ENCODE peak calls at places on chromosomes 4 and X, in five cellular contexts. A is GM13977; N is aorta; J is effector memory CD4-positive, alpha-beta T cell; Y is nephron progenitor cell. C is an unnamed sample.

GRCh38 chrX:97587171-97587570 is 703.5 kb downstream of the RPA4 start:
- DNase-seq in A (no peak), J (no peak), Y (no peak), N (no peak), C (no peak)

GRCh38 chr4:53633608-53634007 is 42.3 kb upstream of the LNX1 start:
- DNase-seq in A (no peak), J (no peak), N (no peak), Y (no peak), C (no peak)

GRCh38 chr4:12712648-12713339 is 771.3 kb downstream of the RAB28 start:
- DNase-seq in A (no peak), N (no peak), J (no peak), Y (no peak), C (no peak)

GRCh38 chrX:149453911-149454820 is 50.9 kb downstream of the IDS start:
- DNase-seq in J (no peak), Y (no peak), A (no peak), N (no peak), C (no peak)

GRCh38 chr4:100076753-100077152 is 113.5 kb downstream of the DDIT4L start:
- DNase-seq in Y (no peak), N (no peak), A (no peak), J (no peak), C (no peak)

GRCh38 chr4:181860157-181860556 is 383.0 kb upstream of the TENM3 start:
- DNase-seq in A (no peak), Y (no peak), J (no peak), N (no peak), C (no peak)

GRCh38 chrX:66863721-66864120 is 224.8 kb upstream of the EDA2R start:
- DNase-seq in J (no peak), A (no peak), N (peak), Y (no peak), C (no peak)

GRCh38 chr4:54587516-54587915 is 70.2 kb upstream of the KIT start:
- DNase-seq in A (no peak), N (no peak), Y (no peak), J (no peak), C (no peak)

GRCh38 chr4:169079942-169080827 is 70.1 kb upstream of the CBR4 start:
- DNase-seq in A (peak), J (no peak), Y (no peak), N (peak), C (peak)

GRCh38 chr4:1406946-1407656 is 859 bp upstream of the NKX1-1 start:
- DNase-seq in N (no peak), J (no peak), Y (no peak), A (peak), C (no peak)

GRCh38 chr4:168076989-168077725 is 15.2 kb upstream of the ANXA10 start:
- DNase-seq in A (peak), J (no peak), N (peak), Y (peak), C (peak)

GRCh38 chr4:102299708-102300107 is 45.6 kb downstream of the SLC39A8 start:
- DNase-seq in J (no peak), A (no peak), Y (peak), N (no peak), C (no peak)

GRCh38 chr4:165838575-165838974 is 34.5 kb upstream of the TLL1 start:
- DNase-seq in J (no peak), Y (no peak), N (no peak), A (no peak), C (no peak)

GRCh38 chr4:158856852-158857251 is 88.0 kb downstream of the FNIP2 start:
- DNase-seq in N (no peak), J (no peak), Y (no peak), A (peak), C (no peak)

GRCh38 chr4:8325284-8325973 is 55.9 kb downstream of the HTRA3 start:
- DNase-seq in A (no peak), J (no peak), Y (no peak), N (peak), C (no peak)

GRCh38 chr4:65467280-65467679 is 203.0 kb downstream of the EPHA5 start:
- DNase-seq in Y (no peak), J (no peak), A (no peak), N (no peak), C (no peak)

GRCh38 chr4:176125063-176125462 is 59.4 kb downstream of the WDR17 start:
- DNase-seq in Y (no peak), A (no peak), J (no peak), N (no peak), C (no peak)

GRCh38 chr4:184237612-184238011 is 19.9 kb upstream of the ENPP6 start:
- DNase-seq in N (no peak), Y (no peak), A (no peak), J (no peak), C (no peak)

GRCh38 chrX:2664497-2664896 is 26.6 kb upstream of the CD99 start:
- DNase-seq in Y (no peak), J (no peak), N (peak), A (no peak), C (no peak)

GRCh38 chr4:185115827-185116232 is 27.2 kb upstream of the SLC25A4 start:
- DNase-seq in A (no peak), Y (peak), N (peak), J (no peak), C (no peak)

GRCh38 chr4:57351716-57352115 is 241.5 kb upstream of the IGFBP7 start:
- DNase-seq in J (no peak), Y (no peak), A (no peak), N (no peak), C (no peak)

GRCh38 chrX:2502668-2503519 is 2.1 kb upstream of the DHRSX start:
- DNase-seq in A (no peak), N (no peak), Y (peak), J (no peak), C (no peak)

GRCh38 chr4:168864831-168865541 is 145.1 kb downstream of the CBR4 start:
- DNase-seq in J (no peak), Y (no peak), N (no peak), A (no peak), C (no peak)

GRCh38 chr4:87633239-87633638 is 16.8 kb upstream of the DMP1 start:
- DNase-seq in J (no peak), A (no peak), N (no peak), Y (no peak), C (no peak)

GRCh38 chr4:105807496-105807895 is 87.8 kb upstream of the NPNT start:
- DNase-seq in A (no peak), N (no peak), J (no peak), Y (no peak), C (no peak)

GRCh38 chr4:20883231-20883630 is 183.0 kb downstream of the PACRGL start:
- DNase-seq in A (no peak), J (no peak), Y (no peak), N (no peak), C (no peak)

GRCh38 chr4:171308661-171309060 is 504.5 kb upstream of the GALNTL6 start:
- DNase-seq in N (no peak), Y (no peak), A (no peak), J (no peak), C (no peak)

GRCh38 chrX:70613295-70613694 is 168.7 kb downstream of the DLG3 start:
- DNase-seq in N (no peak), Y (no peak), A (no peak), J (no peak), C (no peak)

GRCh38 chr4:61442936-61443335 is 242.8 kb downstream of the ADGRL3 start:
- DNase-seq in A (no peak), Y (no peak), J (no peak), N (no peak), C (no peak)

GRCh38 chr4:53932784-53933183 is 131.6 kb downstream of the CHIC2 start:
- DNase-seq in A (no peak), Y (no peak), J (no peak), N (no peak), C (no peak)

GRCh38 chr4:176400816-176401461 is 81.2 kb downstream of the SPCS3 start:
- DNase-seq in J (no peak), Y (no peak), N (no peak), A (no peak), C (no peak)

GRCh38 chrX:153969904-153970397 is 1.7 kb downstream of the HCFC1 start:
- DNase-seq in N (peak), A (no peak), J (no peak), Y (no peak), C (no peak)

GRCh38 chr4:134200811-134201215 is 776 bp downstream of the PABPC4L start:
- DNase-seq in N (peak), A (no peak), Y (peak), J (no peak), C (no peak)

GRCh38 chr4:55175779-55176231 is 50.4 kb upstream of the KDR start:
- DNase-seq in N (no peak), Y (no peak), J (no peak), A (no peak), C (no peak)